ENCODE peak calls at places on chromosomes 5 and 9, in nine cellular contexts. Z is suprapubic skin, H is fibroblast of the aortic adventitia, W is GM03348, A is neural crest cell, I is brain pericyte, G is pons, U is spleen, K is colonic mucosa. S is an unnamed sample.

GRCh38 chr5:130541617-130542221 is 623.3 kb downstream of the HINT1 start:
- DNase-seq in Z (no peak), I (no peak), A (no peak), G (peak), U (no peak), H (peak), K (no peak), W (no peak), S (peak)

GRCh38 chr5:3311443-3311842 is 284.2 kb upstream of the IRX1 start:
- DNase-seq in U (no peak), W (no peak), I (no peak), Z (no peak), A (no peak), G (no peak), H (no peak), K (no peak), S (no peak)

GRCh38 chr9:85156652-85157051 is 487.1 kb downstream of the NTRK2 start:
- DNase-seq in G (no peak), I (no peak), W (no peak), A (no peak), Z (no peak), H (no peak), U (no peak), K (no peak), S (no peak)

GRCh38 chr5:140020601-140021177 is 22.4 kb downstream of the NRG2 start:
- DNase-seq in A (no peak), H (peak), Z (no peak), K (no peak), G (no peak), U (no peak), W (peak), I (no peak), S (no peak)

GRCh38 chr9:4774209-4774608 is 18.5 kb upstream of the RCL1 start:
- DNase-seq in K (no peak), A (no peak), I (peak), W (peak), U (no peak), G (no peak), Z (no peak), H (peak), S (no peak)

GRCh38 chr9:136808075-136808780 is 480 bp downstream of the RABL6 start:
- DNase-seq in I (no peak), W (peak), K (peak), A (no peak), Z (no peak), U (peak), G (no peak), H (no peak), S (peak)

GRCh38 chr5:154190652-154191304 is at the start of gene GALNT10:
- DNase-seq in I (no peak), G (no peak), H (peak), K (peak), A (no peak), Z (no peak), U (peak), W (peak), S (peak)

GRCh38 chr5:96476654-96477053 is 43.6 kb upstream of the PCSK1 start:
- DNase-seq in G (no peak), A (no peak), U (no peak), W (peak), K (no peak), H (peak), Z (no peak), I (no peak), S (peak)

GRCh38 chr9:91182429-91182828 is 179.3 kb downstream of the AUH start:
- DNase-seq in H (peak), G (no peak), A (no peak), U (no peak), Z (peak), W (no peak), I (no peak), K (no peak), S (peak)

GRCh38 chr5:135578685-135579341 is at the start of gene CXCL14:
- DNase-seq in K (peak), G (no peak), H (peak), I (no peak), A (peak), W (peak), U (peak), Z (peak), S (peak)

GRCh38 chr5:127846884-127847283 is 143.7 kb downstream of the CCDC192 start:
- DNase-seq in I (no peak), W (no peak), G (no peak), A (no peak), K (no peak), U (no peak), Z (no peak), H (no peak), S (no peak)

GRCh38 chr5:163503106-163504090 is 2.0 kb upstream of the MAT2B start:
- DNase-seq in H (peak), K (peak), G (peak), W (peak), U (peak), I (peak), A (peak), Z (no peak), S (peak)

GRCh38 chr9:12859704-12860251 is 85.0 kb downstream of the LURAP1L start:
- DNase-seq in A (no peak), U (no peak), G (no peak), K (peak), W (peak), I (no peak), H (peak), Z (no peak), S (peak)

GRCh38 chr5:119131530-119132313 is 60.8 kb downstream of the DMXL1 start:
- DNase-seq in I (no peak), A (no peak), K (no peak), U (no peak), W (no peak), H (no peak), Z (no peak), G (no peak), S (peak)

GRCh38 chr5:126481243-126481642 is 58.0 kb downstream of the GRAMD2B start:
- DNase-seq in A (no peak), W (no peak), G (no peak), K (no peak), H (no peak), Z (no peak), I (no peak), U (no peak), S (no peak)

GRCh38 chr9:93096131-93096802 is at the start of gene CARD19:
- DNase-seq in A (no peak), H (peak), I (no peak), Z (peak), U (no peak), G (peak), K (peak), W (peak), S (peak)

GRCh38 chr9:16092627-16093091 is 539.8 kb downstream of the CCDC171 start:
- DNase-seq in G (no peak), I (no peak), Z (no peak), U (no peak), A (no peak), H (peak), K (no peak), W (peak), S (no peak)

GRCh38 chr9:133269537-133270357 is 5.3 kb downstream of the ABO start:
- DNase-seq in G (no peak), I (no peak), Z (no peak), U (no peak), K (peak), A (no peak), W (no peak), H (no peak), S (no peak)

GRCh38 chr5:160281275-160281674 is 31.1 kb downstream of the CCNJL start:
- DNase-seq in H (no peak), U (no peak), W (no peak), G (no peak), I (no peak), A (no peak), K (no peak), Z (no peak), S (no peak)

GRCh38 chr5:155406815-155407214 is 393.3 kb downstream of the KIF4B start:
- DNase-seq in I (no peak), G (peak), K (no peak), W (no peak), A (no peak), U (no peak), H (no peak), Z (no peak), S (no peak)

GRCh38 chr5:34673463-34674125 is 17.5 kb downstream of the RAI14 start:
- DNase-seq in U (no peak), K (no peak), Z (no peak), G (no peak), H (no peak), W (no peak), A (no peak), I (no peak), S (no peak)

GRCh38 chr9:135046156-135047025 is 41.1 kb upstream of the OLFM1 start:
- DNase-seq in G (no peak), Z (peak), W (no peak), I (no peak), K (no peak), A (no peak), H (no peak), U (no peak), S (no peak)

GRCh38 chr5:135543151-135543818 is 7.5 kb upstream of the NEUROG1 start:
- DNase-seq in U (no peak), G (no peak), H (peak), K (no peak), A (no peak), Z (peak), W (no peak), I (no peak), S (no peak)

GRCh38 chr9:87491488-87491887 is 6.2 kb upstream of the DAPK1 start:
- DNase-seq in G (no peak), Z (no peak), W (no peak), K (no peak), I (no peak), H (no peak), A (no peak), U (no peak), S (no peak)

GRCh38 chr9:126965541-126966428 is 51.2 kb downstream of the RALGPS1 start:
- DNase-seq in A (peak), I (no peak), H (peak), K (peak), U (no peak), G (peak), W (peak), Z (no peak), S (peak)